ENCODE peak calls at places on chromosomes 2 and 18, in six cellular contexts. X is activated T-cell treated with anti-CD3 and anti-CD28 coated beads for 24 hours, C is NCI-H2081, V is GM20000, A is NCI-H1092 treated with DMSO at 0.1 percent for 48 hours, G is body of pancreas. Y is an unnamed sample.

GRCh38 chr2:160379399-160379798 is 114.2 kb downstream of the RBMS1 start:
- DNase-seq in G (no peak), C (no peak), V (no peak), X (no peak), A (no peak), Y (no peak)

GRCh38 chr18:73959341-73959740 is 188.3 kb downstream of the FBXO15 start:
- DNase-seq in A (no peak), G (no peak), X (no peak), C (no peak), V (no peak), Y (no peak)

GRCh38 chr2:210226186-210226585 is 939 bp upstream of the ACADL start:
- DNase-seq in X (no peak), A (no peak), G (peak), C (no peak), V (no peak), Y (no peak)

GRCh38 chr2:235300368-235301201 is 193.3 kb upstream of the AGAP1 start:
- DNase-seq in C (peak), G (peak), X (no peak), V (no peak), A (peak), Y (peak)

GRCh38 chr2:20665261-20666113 is 1.5 kb upstream of the GDF7 start:
- DNase-seq in X (no peak), G (no peak), A (no peak), V (no peak), C (no peak), Y (no peak)

GRCh38 chr2:200625958-200626363 is 40.1 kb downstream of the AOX1 start:
- DNase-seq in A (no peak), X (no peak), G (no peak), V (no peak), C (no peak), Y (no peak)

GRCh38 chr2:211836409-211836808 is 702.2 kb downstream of the ERBB4 start:
- DNase-seq in G (no peak), A (peak), X (no peak), V (no peak), C (no peak), Y (no peak)

GRCh38 chr18:78950386-78950785 is 29.2 kb upstream of the SALL3 start:
- DNase-seq in G (no peak), A (no peak), X (no peak), V (no peak), C (no peak), Y (no peak)